ENCODE peak calls at places on chromosomes 13 and 19, in eight cellular contexts. N is CD8-positive, alpha-beta T cell; Y is HFF-Myc; M is DND-41; E is tibial artery; A is ovary; K is cardiac muscle cell; D is pancreas. X is an unnamed sample.

GRCh38 chr19:42440357-42441046 is 2.2 kb downstream of the CXCL17 start:
- DNase-seq in N (peak), K (peak), M (peak), D (peak), A (peak), Y (no peak), E (peak), X (peak)

GRCh38 chr19:57665261-57665806 is 3.4 kb upstream of the ZSCAN4 start:
- DNase-seq in E (no peak), M (no peak), A (no peak), Y (no peak), N (no peak), K (no peak), D (no peak), X (no peak)

GRCh38 chr19:54674021-54674617 is 11.3 kb downstream of the LILRB4 start:
- DNase-seq in K (peak), M (peak), A (no peak), E (no peak), N (no peak), D (no peak), Y (no peak), X (peak)

GRCh38 chr19:46962030-46962570 is 57.5 kb upstream of the NPAS1 start:
- DNase-seq in Y (no peak), M (no peak), D (no peak), E (no peak), K (no peak), A (no peak), N (no peak), X (no peak)

GRCh38 chr13:101452519-101453485 is at the start of gene ITGBL1:
- DNase-seq in Y (no peak), M (no peak), E (peak), A (no peak), D (no peak), N (no peak), K (peak), X (no peak)

GRCh38 chr13:33158830-33159229 is 126.7 kb downstream of the STARD13 start:
- DNase-seq in N (no peak), M (no peak), A (no peak), K (peak), D (no peak), Y (no peak), E (no peak), X (no peak)

GRCh38 chr13:113933901-113934300 is 40.0 kb downstream of the C13orf46 start:
- DNase-seq in Y (no peak), N (no peak), A (peak), M (no peak), D (no peak), K (no peak), E (peak), X (no peak)

GRCh38 chr19:4580961-4581380 is 21.5 kb upstream of the SEMA6B start:
- DNase-seq in A (no peak), K (no peak), M (no peak), E (no peak), D (no peak), N (no peak), Y (no peak), X (no peak)

GRCh38 chr13:58933475-58933874 is 1230.3 kb downstream of the DIAPH3 start:
- DNase-seq in A (no peak), K (no peak), N (no peak), E (no peak), D (no peak), Y (no peak), M (no peak), X (no peak)

GRCh38 chr13:73064991-73065390 is 6.2 kb downstream of the KLF5 start:
- DNase-seq in A (no peak), K (no peak), N (no peak), E (no peak), Y (no peak), D (no peak), M (no peak), X (no peak)

GRCh38 chr19:7787141-7787540 is 24.1 kb downstream of the CLEC4M start:
- DNase-seq in A (no peak), N (no peak), K (no peak), M (no peak), E (peak), Y (no peak), D (peak), X (no peak)

GRCh38 chr19:13978306-13978705 is 26.0 kb downstream of the DCAF15 start:
- DNase-seq in M (no peak), N (no peak), Y (peak), K (peak), D (no peak), A (peak), E (peak), X (peak)

GRCh38 chr13:22278336-22278929 is 607.6 kb downstream of the FGF9 start:
- DNase-seq in A (no peak), K (peak), Y (no peak), D (peak), E (peak), M (peak), N (peak), X (peak)

GRCh38 chr13:58855283-58855682 is 1223.7 kb downstream of the PCDH17 start:
- DNase-seq in N (no peak), E (no peak), D (no peak), Y (no peak), A (no peak), K (no peak), M (no peak), X (no peak)

GRCh38 chr19:39645800-39646411 is 9.8 kb upstream of the LGALS16 start:
- DNase-seq in N (no peak), K (peak), A (no peak), E (no peak), D (no peak), M (peak), Y (peak), X (peak)

GRCh38 chr19:37551123-37551993 is 43.2 kb downstream of the ZNF571 start:
- DNase-seq in M (no peak), D (no peak), E (no peak), A (no peak), Y (no peak), N (no peak), K (peak), X (peak)

GRCh38 chr13:66780814-66781213 is 449.3 kb downstream of the PCDH9 start:
- DNase-seq in E (no peak), N (no peak), K (peak), D (no peak), Y (no peak), A (no peak), M (no peak), X (peak)

GRCh38 chr13:25982908-25983307 is 68.9 kb downstream of the SHISA2 start:
- DNase-seq in D (no peak), Y (no peak), K (no peak), M (no peak), N (no peak), A (no peak), E (no peak), X (peak)

GRCh38 chr19:15812059-15812722 is 3.3 kb downstream of the OR10H1 start:
- DNase-seq in A (no peak), K (no peak), M (no peak), E (no peak), Y (no peak), N (peak), D (no peak), X (peak)

GRCh38 chr19:6319376-6319775 is 14.0 kb downstream of the ACER1 start:
- DNase-seq in Y (no peak), A (no peak), D (no peak), N (no peak), M (no peak), E (no peak), K (no peak), X (no peak)

GRCh38 chr13:42538996-42539395 is 35.0 kb upstream of the TNFSF11 start:
- DNase-seq in E (no peak), A (no peak), N (no peak), M (no peak), K (no peak), Y (no peak), D (no peak), X (no peak)

GRCh38 chr19:38559428-38560401 is 58.0 kb downstream of the MAP4K1 start:
- DNase-seq in A (no peak), D (no peak), E (no peak), K (no peak), M (no peak), Y (no peak), N (no peak), X (peak)

GRCh38 chr19:4977299-4978174 is 8.6 kb downstream of the KDM4B start:
- DNase-seq in D (no peak), Y (peak), E (peak), A (peak), K (peak), M (no peak), N (no peak), X (peak)

GRCh38 chr13:113536461-113537110 is 46.1 kb upstream of the DCUN1D2 start:
- DNase-seq in A (no peak), M (no peak), E (no peak), K (no peak), Y (no peak), N (no peak), D (no peak), X (no peak)

GRCh38 chr13:93098972-93099371 is 127.6 kb upstream of the GPC6 start:
- DNase-seq in E (no peak), M (no peak), A (no peak), K (no peak), N (no peak), Y (no peak), D (peak), X (no peak)

GRCh38 chr13:78160793-78161192 is 242.2 kb upstream of the EDNRB start:
- DNase-seq in A (no peak), K (peak), M (no peak), N (no peak), E (no peak), Y (peak), D (no peak), X (peak)

GRCh38 chr19:48284891-48285290 is 15.0 kb downstream of the ZNF114 start:
- DNase-seq in D (no peak), N (no peak), A (no peak), K (peak), M (no peak), Y (no peak), E (no peak), X (no peak)

DNA sequence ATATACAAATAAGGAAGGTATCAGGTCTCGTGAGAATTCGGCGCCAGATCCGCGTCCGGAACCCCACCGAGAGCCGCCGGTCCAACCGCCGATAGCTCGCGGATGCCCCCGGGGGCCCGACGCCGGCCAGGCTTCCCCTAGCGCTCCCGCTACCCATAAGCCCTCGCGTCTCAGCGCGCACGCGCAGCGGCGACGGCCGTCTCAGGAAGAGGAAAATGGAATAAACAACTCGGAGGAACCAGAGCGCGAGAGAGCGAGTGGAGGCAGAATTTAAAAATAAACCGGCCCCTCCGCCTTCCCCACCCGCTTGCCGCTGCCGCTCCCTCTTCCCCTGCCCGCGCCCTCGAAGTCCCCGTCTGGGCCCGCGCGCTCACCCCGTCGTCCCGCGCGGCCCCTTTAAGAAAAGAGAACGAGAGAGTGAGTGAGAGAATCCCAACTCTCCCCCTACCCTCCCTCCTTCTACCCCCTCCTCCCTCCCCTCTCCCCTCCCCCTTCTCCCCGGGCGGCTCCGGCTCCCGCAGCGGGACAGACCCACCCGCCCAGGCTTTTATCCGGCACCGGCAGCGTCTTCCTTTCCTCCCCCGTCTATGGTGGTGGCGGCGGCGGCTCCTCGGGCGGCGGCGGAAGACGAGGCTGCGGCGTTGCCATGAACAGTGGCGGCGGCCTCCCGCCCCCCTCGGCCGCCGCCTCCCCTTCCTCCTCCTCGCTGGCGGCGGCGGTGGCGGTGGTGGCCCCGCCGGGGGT is at the start of gene PAN3:
- DNase-seq in N (peak), E (peak), D (peak), K (peak), A (peak), Y (peak), M (peak), X (peak)
- TF ChIP-seq CTCF in N (no peak), E (no peak), D (no peak), K (peak), A (no peak), Y (no peak), M (peak), X (no peak)

DNA sequence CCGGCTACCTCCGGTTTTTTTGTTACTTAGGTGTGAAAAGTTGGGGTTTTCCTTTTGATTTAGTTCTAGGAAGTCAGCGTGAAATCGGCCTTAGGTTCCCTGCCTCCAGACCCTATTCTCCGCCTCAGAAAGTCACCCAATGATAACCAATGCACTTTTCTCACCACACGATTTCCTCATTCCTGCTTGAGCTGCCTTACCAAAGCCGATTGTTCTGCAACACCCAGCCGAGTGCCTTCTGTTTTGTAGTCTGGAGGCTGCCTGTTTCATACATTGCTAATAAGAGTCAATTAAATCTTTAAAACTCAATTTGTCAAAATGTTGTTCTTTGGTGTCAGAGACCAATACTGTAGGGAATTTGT is 39.7 kb downstream of the GJA3 start:
- DNase-seq in A (no peak), M (peak), D (no peak), N (no peak), E (no peak), K (peak), Y (no peak), X (no peak)
- H3K4me3 ChIP-seq in A (no peak), M (peak), D (no peak), N (no peak), E (peak), K (no peak), Y (peak), X (peak)

GRCh38 chr13:44471686-44472085 is 98.1 kb downstream of the SERP2 start:
- DNase-seq in K (peak), D (no peak), E (no peak), Y (no peak), A (no peak), M (no peak), N (no peak), X (peak)

GRCh38 chr13:44474122-44474910 is 100.7 kb downstream of the SERP2 start:
- DNase-seq in K (peak), Y (peak), A (no peak), E (no peak), D (no peak), N (no peak), M (no peak), X (no peak)

GRCh38 chr13:44465318-44465717 is 91.7 kb downstream of the SERP2 start:
- DNase-seq in D (no peak), K (no peak), N (no peak), A (no peak), Y (no peak), E (no peak), M (no peak), X (peak)

GRCh38 chr13:44470623-44471562 is 97.3 kb downstream of the SERP2 start:
- DNase-seq in A (no peak), N (no peak), M (no peak), K (peak), E (no peak), D (no peak), Y (no peak), X (peak)
- TF ChIP-seq CTCF in A (peak), N (peak), M (peak), K (peak), E (peak), D (no peak), Y (peak), X (peak)

DNA sequence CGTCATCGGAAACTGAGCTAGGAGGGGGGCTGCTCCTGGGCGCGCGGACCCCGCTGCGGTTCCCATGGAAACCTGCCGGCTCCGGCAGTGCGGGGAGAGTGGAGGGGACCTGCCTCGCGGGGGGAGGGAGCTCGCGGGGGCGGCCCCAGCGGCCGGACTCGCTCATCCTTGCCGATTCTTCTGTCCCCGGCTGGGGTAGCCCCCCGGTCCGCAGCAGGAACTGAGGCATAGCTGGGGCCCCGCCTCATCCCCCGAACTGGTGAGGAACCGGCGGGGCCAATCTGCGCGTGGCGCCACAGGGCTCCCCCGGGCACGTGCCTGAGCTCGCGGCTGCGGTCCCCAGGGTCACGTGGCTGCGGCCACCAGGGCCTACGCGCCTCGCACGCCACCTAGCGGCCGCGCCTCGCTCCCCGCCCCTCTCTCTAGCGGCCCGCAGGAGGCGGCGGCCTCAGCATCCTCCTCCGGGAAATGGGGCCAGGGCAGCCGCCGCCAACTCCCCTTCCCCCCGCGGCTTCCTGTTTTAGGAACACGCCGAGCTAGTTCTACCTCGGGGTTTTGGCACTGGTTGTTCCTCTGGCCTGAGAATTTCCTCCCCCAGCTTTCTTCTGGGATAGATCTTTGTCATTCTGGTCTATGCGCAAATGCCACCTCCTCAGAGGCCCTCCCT is 1.7 kb upstream of the ELAVL3 start:
- DNase-seq in N (peak), M (no peak), K (peak), E (peak), Y (no peak), A (peak), D (peak), X (peak)
- H3K4me3 ChIP-seq in N (peak), M (no peak), K (peak), E (peak), Y (peak), A (no peak), D (peak), X (peak)

DNA sequence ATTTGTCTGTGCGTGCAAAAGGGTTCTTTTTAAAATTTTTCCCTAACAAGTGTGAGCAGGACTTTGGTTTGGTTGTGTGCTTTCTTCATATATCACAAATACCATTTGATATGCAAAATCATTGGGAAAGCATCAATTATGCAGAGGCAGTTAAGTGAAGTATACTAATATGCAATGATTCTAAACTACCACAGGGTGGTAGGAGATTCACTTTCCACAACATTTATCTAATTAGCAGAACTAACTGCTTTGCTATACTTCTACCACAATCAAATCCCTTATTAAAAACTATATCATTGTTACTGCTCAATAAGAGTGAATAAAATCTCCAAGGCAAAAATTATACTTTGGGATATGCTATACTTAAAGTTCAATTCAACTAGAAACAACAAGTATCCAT is 2738.9 kb upstream of the PCDH20 start:
- DNase-seq in N (no peak), E (no peak), D (no peak), A (no peak), M (no peak), Y (peak), K (peak), X (peak)
- TF ChIP-seq CTCF in N (no peak), E (no peak), D (no peak), A (no peak), M (peak), Y (no peak), K (peak), X (no peak)

GRCh38 chr13:32045537-32045936 is 14.0 kb downstream of the FRY start:
- DNase-seq in N (no peak), K (no peak), D (no peak), E (no peak), A (no peak), M (no peak), Y (no peak), X (no peak)

GRCh38 chr13:32040689-32041088 is 9.1 kb downstream of the FRY start:
- DNase-seq in N (no peak), K (no peak), A (no peak), E (no peak), D (no peak), M (no peak), Y (no peak), X (no peak)

GRCh38 chr13:32041429-32041828 is 9.9 kb downstream of the FRY start:
- DNase-seq in N (no peak), E (no peak), M (no peak), K (no peak), D (no peak), A (no peak), Y (no peak), X (no peak)

GRCh38 chr13:32040052-32040642 is 8.6 kb downstream of the FRY start:
- DNase-seq in M (no peak), D (no peak), K (no peak), E (no peak), Y (no peak), A (no peak), N (no peak), X (no peak)

DNA sequence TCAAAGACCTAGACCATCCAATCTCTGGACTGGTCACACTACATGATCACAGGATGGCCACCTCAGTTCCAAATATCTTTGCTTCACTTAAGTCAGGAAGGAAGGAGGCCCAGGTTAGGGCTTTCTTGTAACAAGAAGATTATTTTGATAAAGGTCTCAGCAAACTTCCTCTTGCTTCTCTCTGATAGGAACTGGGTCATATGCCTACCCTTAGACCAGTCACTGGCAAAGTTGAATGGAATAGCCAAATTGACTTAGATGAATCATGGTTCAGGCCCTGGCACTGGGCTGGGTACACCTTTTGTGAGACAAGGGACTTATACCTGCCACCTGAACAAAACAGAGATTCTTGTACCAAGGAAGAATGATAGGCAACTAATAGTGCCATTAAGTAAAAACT is 11.0 kb downstream of the FRY start:
- DNase-seq in D (no peak), E (no peak), N (no peak), Y (no peak), K (no peak), M (no peak), A (no peak), X (no peak)
- H3K4me3 ChIP-seq in D (no peak), E (no peak), N (no peak), Y (no peak), K (no peak), M (no peak), A (no peak), X (no peak)